ENCODE peak calls at places on chromosome 15, in ten cellular contexts. U is CD8-positive, alpha-beta T cell; Y is GM23338; I is vagina; E is CD4-positive, alpha-beta T cell; P is body of pancreas; T is neural crest cell; R is RWPE1; X is cardiac muscle cell; A is astrocyte of the spinal cord. D is an unnamed sample.

GRCh38 chr15:77002954-77003912 is 8.3 kb downstream of the PSTPIP1 start:
- DNase-seq in U (peak), Y (no peak), I (no peak), E (peak), P (no peak), T (no peak), R (no peak), X (no peak), A (no peak), D (peak)

GRCh38 chr15:85559530-85559929 is 179.1 kb downstream of the AKAP13 start:
- DNase-seq in U (no peak), Y (peak), I (no peak), E (no peak), P (no peak), T (no peak), R (no peak), X (no peak), A (no peak), D (no peak)

GRCh38 chr15:37102315-37103021 is 2.1 kb upstream of the MEIS2 start:
- DNase-seq in U (no peak), Y (peak), I (no peak), E (no peak), P (no peak), T (no peak), R (no peak), X (no peak), A (peak), D (no peak)

GRCh38 chr15:63243101-63243500 is 34.3 kb upstream of the APH1B start:
- DNase-seq in U (no peak), Y (no peak), I (no peak), E (no peak), P (no peak), T (no peak), R (no peak), X (no peak), A (no peak), D (no peak)

GRCh38 chr15:31101262-31102048 is at the start of gene TRPM1:
- DNase-seq in U (no peak), Y (no peak), I (no peak), E (no peak), P (no peak), T (no peak), R (no peak), X (no peak), A (no peak), D (no peak)

GRCh38 chr15:91940466-91941381 is 87.2 kb downstream of the SLCO3A1 start:
- DNase-seq in U (no peak), Y (peak), I (no peak), E (no peak), P (no peak), T (no peak), R (peak), X (no peak), A (no peak), D (no peak)

GRCh38 chr15:64686130-64686735 is 89.2 kb downstream of the RBPMS2 start:
- DNase-seq in U (no peak), Y (peak), I (no peak), E (no peak), P (peak), T (peak), R (peak), X (peak), A (peak), D (peak)

GRCh38 chr15:58465866-58466517 is 34.2 kb downstream of the LIPC start:
- DNase-seq in U (no peak), Y (no peak), I (no peak), E (no peak), P (no peak), T (no peak), R (no peak), X (no peak), A (no peak), D (no peak)

GRCh38 chr15:31352283-31352880 is 25.7 kb downstream of the KLF13 start:
- DNase-seq in U (no peak), Y (no peak), I (no peak), E (no peak), P (peak), T (no peak), R (no peak), X (peak), A (peak), D (no peak)

GRCh38 chr15:78092111-78093041 is at the start of gene SH2D7:
- DNase-seq in U (no peak), Y (no peak), I (no peak), E (no peak), P (no peak), T (no peak), R (no peak), X (no peak), A (no peak), D (no peak)

GRCh38 chr15:91257755-91258435 is 157.8 kb downstream of the SV2B start:
- DNase-seq in U (no peak), Y (no peak), I (no peak), E (no peak), P (no peak), T (no peak), R (no peak), X (no peak), A (no peak), D (no peak)

GRCh38 chr15:45790325-45790943 is 155.6 kb downstream of the SQOR start:
- DNase-seq in U (no peak), Y (peak), I (no peak), E (no peak), P (peak), T (peak), R (peak), X (peak), A (no peak), D (peak)

GRCh38 chr15:75233504-75234190 is 24.5 kb upstream of the GOLGA6C start:
- DNase-seq in U (no peak), Y (no peak), I (no peak), E (no peak), P (peak), T (no peak), R (no peak), X (no peak), A (no peak), D (peak)

GRCh38 chr15:48279608-48280007 is 51.6 kb upstream of the DUT start:
- DNase-seq in U (no peak), Y (no peak), I (no peak), E (no peak), P (no peak), T (no peak), R (no peak), X (no peak), A (no peak), D (no peak)

GRCh38 chr15:63186065-63186464 is 3.3 kb upstream of the RAB8B start:
- DNase-seq in U (no peak), Y (no peak), I (no peak), E (no peak), P (no peak), T (no peak), R (peak), X (no peak), A (peak), D (no peak)

GRCh38 chr15:68789041-68789920 is 31.4 kb downstream of the ANP32A start:
- DNase-seq in U (no peak), Y (no peak), I (no peak), E (no peak), P (peak), T (no peak), R (no peak), X (no peak), A (no peak), D (no peak)

GRCh38 chr15:43509923-43510229 is 7.5 kb upstream of the MAP1A start:
- DNase-seq in U (no peak), Y (no peak), I (no peak), E (no peak), P (no peak), T (no peak), R (no peak), X (no peak), A (no peak), D (peak)

GRCh38 chr15:43509002-43509922 is 8.1 kb upstream of the MAP1A start:
- DNase-seq in U (no peak), Y (peak), I (no peak), E (no peak), P (no peak), T (no peak), R (no peak), X (no peak), A (no peak), D (no peak)

GRCh38 chr15:43511012-43511885 is 6.2 kb upstream of the MAP1A start:
- DNase-seq in U (no peak), Y (peak), I (no peak), E (no peak), P (no peak), T (peak), R (no peak), X (peak), A (no peak), D (no peak)

GRCh38 chr15:43508421-43508820 is 9.0 kb upstream of the MAP1A start:
- DNase-seq in U (no peak), Y (no peak), I (no peak), E (no peak), P (no peak), T (no peak), R (no peak), X (no peak), A (no peak), D (no peak)

DNA sequence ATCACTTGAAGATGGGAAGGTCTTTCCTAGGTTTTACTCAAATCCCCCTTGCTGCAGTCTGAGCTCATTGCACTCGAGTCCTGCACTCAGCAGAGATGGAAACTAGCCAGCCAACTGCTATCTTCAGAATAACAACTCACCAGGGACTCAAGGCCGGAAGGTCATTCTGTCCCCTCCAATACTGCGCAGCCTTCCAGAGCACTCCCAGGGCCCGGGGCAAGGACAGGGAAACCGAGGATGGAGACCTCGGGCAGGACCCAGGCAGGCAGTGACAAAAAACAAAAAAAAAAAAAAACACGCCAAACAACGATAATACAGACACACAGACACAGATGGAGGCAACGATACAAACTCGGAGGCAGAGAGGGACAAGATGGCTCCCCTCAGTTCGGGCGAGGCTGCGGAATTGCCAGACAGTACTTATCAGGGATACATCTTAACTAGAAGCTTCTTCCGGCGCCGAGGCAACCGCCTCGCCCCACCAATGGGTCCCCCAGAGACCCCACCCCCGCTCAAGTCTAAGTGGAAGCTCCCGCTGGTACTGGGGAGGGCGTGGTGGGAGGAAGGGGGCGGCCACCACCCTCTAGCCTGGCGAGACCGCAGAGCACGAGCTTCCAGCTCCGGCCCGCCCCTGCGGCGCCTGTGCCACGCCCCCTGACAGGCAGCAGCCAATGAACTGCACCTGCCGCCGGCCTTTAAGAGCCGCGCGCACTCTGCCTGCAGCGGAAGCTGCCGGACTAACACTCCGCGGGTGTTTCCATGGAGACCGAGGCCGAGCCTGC is 7.0 kb upstream of the MAP1A start:
- DNase-seq in U (peak), Y (peak), I (no peak), E (peak), P (peak), T (peak), R (peak), X (peak), A (peak), D (peak)
- TF ChIP-seq CTCF in U (peak), Y (peak), I (no peak), E (no peak), P (peak), T (peak), R (no peak), X (peak), A (peak), D (no peak)

DNA sequence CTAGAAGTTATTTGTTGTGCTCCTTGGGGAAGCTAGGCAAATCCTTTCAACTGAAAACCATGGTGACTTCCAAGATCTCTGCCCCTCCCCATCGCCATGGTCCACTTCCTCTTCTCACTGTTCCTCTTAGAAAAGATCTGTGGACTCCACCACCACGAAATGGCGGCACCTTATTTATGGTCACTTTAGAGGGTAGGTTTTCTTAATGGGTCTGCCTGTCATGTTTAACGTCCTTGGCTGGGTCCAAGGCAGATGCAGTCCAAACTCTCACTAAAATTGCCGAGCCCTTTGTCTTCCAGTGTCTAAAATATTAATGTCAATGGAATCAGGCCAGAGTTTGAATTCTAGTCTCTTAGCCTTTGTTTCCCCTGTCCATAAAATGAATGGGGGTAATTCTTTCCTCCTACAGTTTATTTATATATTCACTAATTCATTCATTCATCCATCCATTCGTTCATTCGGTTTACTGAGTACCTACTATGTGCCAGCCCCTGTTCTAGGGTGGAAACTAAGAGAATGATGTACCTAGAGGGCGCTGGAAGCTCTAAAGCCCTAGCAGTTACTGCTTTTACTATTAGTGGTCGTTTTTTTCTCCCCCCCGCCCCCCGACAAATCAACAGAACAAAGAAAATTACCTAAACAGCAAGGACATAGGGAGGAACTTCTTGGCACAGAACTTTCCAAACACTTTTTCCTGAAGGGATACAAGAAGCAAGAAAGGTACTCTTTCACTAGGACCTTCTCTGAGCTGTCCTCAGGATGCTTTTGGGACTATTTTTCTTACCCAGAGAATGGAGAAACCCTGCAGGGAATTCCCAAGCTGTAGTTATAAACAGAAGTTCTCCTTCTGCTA is 661 bp downstream of the PATL2 start:
- DNase-seq in U (no peak), Y (peak), I (no peak), E (no peak), P (no peak), T (no peak), R (no peak), X (no peak), A (peak), D (peak)
- TF ChIP-seq CTCF in U (peak), Y (peak), I (no peak), E (peak), P (no peak), T (no peak), R (peak), X (peak), A (peak), D (peak)

DNA sequence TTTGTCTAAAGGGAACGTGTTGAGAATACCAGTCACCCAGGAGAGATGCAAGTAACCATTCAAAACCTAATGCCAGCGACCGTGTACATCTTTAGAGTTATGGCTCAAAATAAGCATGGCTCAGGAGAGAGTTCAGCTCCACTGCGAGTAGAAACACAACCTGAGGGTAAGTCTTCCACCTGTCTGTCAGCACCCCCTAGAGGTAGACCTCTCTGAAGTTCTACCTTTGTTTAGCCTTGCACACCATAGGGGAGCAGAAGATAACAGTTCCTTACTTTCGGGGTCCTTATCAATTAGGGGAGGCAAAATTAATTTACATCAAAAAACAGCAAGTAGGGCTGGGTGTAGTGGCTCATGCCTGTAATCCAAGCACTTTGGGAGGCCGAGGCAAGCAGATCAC is 124.4 kb downstream of the HCN4 start:
- DNase-seq in U (no peak), Y (peak), I (no peak), E (no peak), P (no peak), T (no peak), R (no peak), X (peak), A (no peak), D (peak)
- TF ChIP-seq CTCF in U (no peak), Y (peak), I (no peak), E (peak), P (peak), T (peak), R (no peak), X (peak), A (peak), D (peak)

GRCh38 chr15:88472225-88472624 is 4.7 kb downstream of the MRPS11 start:
- DNase-seq in U (no peak), Y (no peak), I (no peak), E (no peak), P (no peak), T (no peak), R (no peak), X (no peak), A (no peak), D (peak)

GRCh38 chr15:88469321-88469720 is 1.8 kb downstream of the MRPS11 start:
- DNase-seq in U (no peak), Y (no peak), I (no peak), E (no peak), P (no peak), T (no peak), R (no peak), X (no peak), A (no peak), D (no peak)

GRCh38 chr15:88467935-88468528 is 524 bp downstream of the MRPS11 start:
- DNase-seq in U (no peak), Y (peak), I (no peak), E (no peak), P (no peak), T (no peak), R (no peak), X (peak), A (peak), D (no peak)

GRCh38 chr15:88467073-88467934 is at the start of the genes MRPL46 and MRPS11:
- DNase-seq in U (peak), Y (peak), I (no peak), E (peak), P (peak), T (peak), R (peak), X (peak), A (peak), D (peak)

GRCh38 chr15:88470625-88471372 is 3.3 kb downstream of the MRPS11 start:
- DNase-seq in U (no peak), Y (peak), I (no peak), E (no peak), P (no peak), T (no peak), R (no peak), X (no peak), A (no peak), D (no peak)
- TF ChIP-seq CTCF in U (no peak), Y (peak), I (no peak), E (no peak), P (no peak), T (peak), R (no peak), X (no peak), A (no peak), D (no peak)

DNA sequence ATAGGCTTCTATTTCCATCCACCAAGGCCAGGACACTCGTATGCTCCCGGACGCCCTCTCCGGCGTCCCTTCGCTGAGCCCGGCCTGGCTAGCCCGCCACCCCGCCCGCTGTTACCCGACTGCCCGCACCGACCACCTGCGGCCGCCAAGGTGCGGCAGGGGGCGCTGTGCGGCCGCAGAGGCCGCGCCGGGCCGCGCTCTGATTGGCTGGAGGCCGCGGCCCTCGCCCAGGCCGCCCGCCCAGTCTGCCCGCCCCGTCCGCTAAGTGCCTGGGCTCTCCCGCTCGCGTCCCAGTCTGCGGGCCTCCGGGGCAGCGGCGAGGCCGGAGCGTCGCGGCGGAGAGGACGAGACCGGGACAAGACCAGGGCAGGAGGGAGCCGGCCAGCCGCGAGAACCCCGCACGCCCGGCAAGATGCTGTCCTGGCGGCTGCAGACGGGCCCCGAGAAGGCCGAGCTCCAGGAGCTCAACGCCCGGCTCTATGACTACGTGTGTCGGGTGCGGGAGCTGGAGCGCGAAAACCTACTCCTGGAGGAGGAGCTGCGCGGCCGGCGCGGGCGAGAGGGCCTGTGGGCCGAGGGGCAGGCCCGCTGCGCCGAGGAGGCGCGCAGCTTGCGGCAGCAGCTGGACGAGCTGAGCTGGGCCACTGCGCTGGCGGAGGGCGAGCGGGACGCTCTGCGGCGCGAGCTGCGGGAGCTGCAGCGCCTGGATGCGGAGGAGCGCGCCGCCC is at the start of gene SYNM:
- DNase-seq in U (no peak), Y (peak), I (peak), E (no peak), P (peak), T (peak), R (peak), X (peak), A (peak), D (peak)
- TF ChIP-seq CTCF in U (no peak), Y (peak), I (peak), E (no peak), P (peak), T (peak), R (peak), X (peak), A (peak), D (peak)

GRCh38 chr15:43346305-43346704 is 15.9 kb upstream of the LCMT2 start:
- DNase-seq in U (no peak), Y (no peak), I (no peak), E (no peak), P (no peak), T (no peak), R (no peak), X (no peak), A (no peak), D (no peak)
- TF ChIP-seq CTCF in U (no peak), Y (no peak), I (no peak), E (peak), P (no peak), T (no peak), R (no peak), X (no peak), A (no peak), D (peak)

GRCh38 chr15:41443275-41443674 is 26.4 kb downstream of the RTF1 start:
- DNase-seq in U (no peak), Y (no peak), I (no peak), E (no peak), P (no peak), T (no peak), R (no peak), X (no peak), A (no peak), D (no peak)
- TF ChIP-seq CTCF in U (no peak), Y (no peak), I (no peak), E (no peak), P (no peak), T (no peak), R (no peak), X (no peak), A (no peak), D (no peak)

GRCh38 chr15:100058458-100058857 is 283.3 kb downstream of the ADAMTS17 start:
- DNase-seq in U (no peak), Y (no peak), I (no peak), E (no peak), P (no peak), T (no peak), R (no peak), X (no peak), A (no peak), D (no peak)
- TF ChIP-seq CTCF in U (no peak), Y (no peak), I (no peak), E (no peak), P (no peak), T (no peak), R (no peak), X (no peak), A (no peak), D (no peak)

GRCh38 chr15:73932381-73933191 is 6.3 kb downstream of the LOXL1 start:
- DNase-seq in U (no peak), Y (no peak), I (no peak), E (no peak), P (no peak), T (no peak), R (no peak), X (no peak), A (no peak), D (no peak)
- TF ChIP-seq CTCF in U (no peak), Y (no peak), I (no peak), E (no peak), P (no peak), T (no peak), R (no peak), X (no peak), A (no peak), D (no peak)